ENCODE peak calls at places on chromosomes 7 and 10, in five cellular contexts. One of them, this sample, is unnamed.

GRCh38 chr10:17026686-17027485 is 102.7 kb downstream of the CUBN start:
- DNase-seq in left ventricle myocardium inferior: no peak
- DNase-seq in colonic mucosa: no peak
- DNase-seq in tibial artery: no peak
- DNase-seq in HCT116: no peak
- DNase-seq in this sample: peak

GRCh38 chr10:97408496-97408992 is 7.4 kb upstream of the RRP12 start:
- DNase-seq in left ventricle myocardium inferior: no peak
- DNase-seq in colonic mucosa: peak
- DNase-seq in tibial artery: no peak
- DNase-seq in HCT116: no peak
- DNase-seq in this sample: no peak

GRCh38 chr7:105279688-105280007 is 109.1 kb downstream of the SRPK2 start:
- DNase-seq in left ventricle myocardium inferior: no peak
- DNase-seq in colonic mucosa: no peak
- DNase-seq in tibial artery: no peak
- DNase-seq in HCT116: no peak
- DNase-seq in this sample: no peak

GRCh38 chr10:127441350-127442219 is 107.5 kb upstream of the NPS start:
- DNase-seq in left ventricle myocardium inferior: no peak
- DNase-seq in colonic mucosa: peak
- DNase-seq in tibial artery: no peak
- DNase-seq in HCT116: no peak
- DNase-seq in this sample: no peak

GRCh38 chr10:121481222-121481621 is 117.0 kb downstream of the FGFR2 start:
- DNase-seq in left ventricle myocardium inferior: no peak
- DNase-seq in colonic mucosa: no peak
- DNase-seq in tibial artery: no peak
- DNase-seq in HCT116: no peak
- DNase-seq in this sample: no peak

GRCh38 chr7:70937424-70937823 is 194.5 kb upstream of the GALNT17 start:
- DNase-seq in left ventricle myocardium inferior: no peak
- DNase-seq in colonic mucosa: no peak
- DNase-seq in tibial artery: no peak
- DNase-seq in HCT116: no peak
- DNase-seq in this sample: no peak

GRCh38 chr10:27035163-27035562 is 65.1 kb downstream of the ANKRD26 start:
- DNase-seq in left ventricle myocardium inferior: no peak
- DNase-seq in colonic mucosa: no peak
- DNase-seq in tibial artery: no peak
- DNase-seq in HCT116: no peak
- DNase-seq in this sample: no peak

GRCh38 chr10:130957978-130958377 is 353.5 kb downstream of the TCERG1L start:
- DNase-seq in left ventricle myocardium inferior: no peak
- DNase-seq in colonic mucosa: no peak
- DNase-seq in tibial artery: no peak
- DNase-seq in HCT116: no peak
- DNase-seq in this sample: no peak

GRCh38 chr7:158017226-158018060 is 570.2 kb downstream of the PTPRN2 start:
- DNase-seq in left ventricle myocardium inferior: no peak
- DNase-seq in colonic mucosa: no peak
- DNase-seq in tibial artery: peak
- DNase-seq in HCT116: no peak
- DNase-seq in this sample: no peak

GRCh38 chr10:119597405-119598186 is 832 bp upstream of the TIAL1 start:
- DNase-seq in left ventricle myocardium inferior: no peak
- DNase-seq in colonic mucosa: no peak
- DNase-seq in tibial artery: no peak
- DNase-seq in HCT116: no peak
- DNase-seq in this sample: no peak

GRCh38 chr7:128836729-128837348 is 6.6 kb downstream of the FLNC start:
- DNase-seq in left ventricle myocardium inferior: peak
- DNase-seq in colonic mucosa: no peak
- DNase-seq in tibial artery: no peak
- DNase-seq in HCT116: no peak
- DNase-seq in this sample: no peak

GRCh38 chr7:83119002-83119358 is 43.7 kb downstream of the PCLO start:
- DNase-seq in left ventricle myocardium inferior: no peak
- DNase-seq in colonic mucosa: no peak
- DNase-seq in tibial artery: no peak
- DNase-seq in HCT116: no peak
- DNase-seq in this sample: no peak

GRCh38 chr7:111933614-111934013 is 272.6 kb downstream of the DOCK4 start:
- DNase-seq in left ventricle myocardium inferior: no peak
- DNase-seq in colonic mucosa: no peak
- DNase-seq in tibial artery: no peak
- DNase-seq in HCT116: no peak
- DNase-seq in this sample: no peak

GRCh38 chr10:132397671-132398565 is 918 bp downstream of the PWWP2B start:
- DNase-seq in left ventricle myocardium inferior: peak
- DNase-seq in colonic mucosa: peak
- DNase-seq in tibial artery: no peak
- DNase-seq in HCT116: no peak
- DNase-seq in this sample: no peak

GRCh38 chr7:131011437-131011752 is 277.4 kb upstream of the KLF14 start:
- DNase-seq in left ventricle myocardium inferior: no peak
- DNase-seq in colonic mucosa: no peak
- DNase-seq in tibial artery: no peak
- DNase-seq in HCT116: no peak
- DNase-seq in this sample: no peak

GRCh38 chr10:99667108-99667751 is 7.9 kb downstream of the ENTPD7 start:
- DNase-seq in left ventricle myocardium inferior: no peak
- DNase-seq in colonic mucosa: no peak
- DNase-seq in tibial artery: no peak
- DNase-seq in HCT116: peak
- DNase-seq in this sample: peak

GRCh38 chr10:75400163-75400768 is 1.3 kb downstream of the ZNF503 start:
- DNase-seq in left ventricle myocardium inferior: no peak
- DNase-seq in colonic mucosa: no peak
- DNase-seq in tibial artery: no peak
- DNase-seq in HCT116: no peak
- DNase-seq in this sample: no peak

GRCh38 chr10:67864560-67865371 is 19.7 kb upstream of the SIRT1 start:
- DNase-seq in left ventricle myocardium inferior: no peak
- DNase-seq in colonic mucosa: no peak
- DNase-seq in tibial artery: no peak
- DNase-seq in HCT116: no peak
- DNase-seq in this sample: no peak

GRCh38 chr7:94169682-94170081 is 165.5 kb upstream of the BET1 start:
- DNase-seq in left ventricle myocardium inferior: no peak
- DNase-seq in colonic mucosa: no peak
- DNase-seq in tibial artery: no peak
- DNase-seq in HCT116: no peak
- DNase-seq in this sample: no peak

GRCh38 chr7:158997471-158997870 is 141.1 kb downstream of the DYNC2I1 start:
- DNase-seq in left ventricle myocardium inferior: no peak
- DNase-seq in colonic mucosa: no peak
- DNase-seq in tibial artery: no peak
- DNase-seq in HCT116: no peak
- DNase-seq in this sample: no peak

GRCh38 chr10:70843333-70843732 is 27.6 kb downstream of the SGPL1 start:
- DNase-seq in left ventricle myocardium inferior: no peak
- DNase-seq in colonic mucosa: no peak
- DNase-seq in tibial artery: no peak
- DNase-seq in HCT116: no peak
- DNase-seq in this sample: no peak

GRCh38 chr7:158277219-158278141 is 310.1 kb downstream of the PTPRN2 start:
- DNase-seq in left ventricle myocardium inferior: no peak
- DNase-seq in colonic mucosa: no peak
- DNase-seq in tibial artery: no peak
- DNase-seq in HCT116: no peak
- DNase-seq in this sample: no peak

GRCh38 chr10:119165171-119166110 is at the start of gene SFXN4:
- DNase-seq in left ventricle myocardium inferior: peak
- DNase-seq in colonic mucosa: peak
- DNase-seq in tibial artery: peak
- DNase-seq in HCT116: peak
- DNase-seq in this sample: peak

GRCh38 chr7:3197567-3198212 is 103.4 kb upstream of the SDK1 start:
- DNase-seq in left ventricle myocardium inferior: no peak
- DNase-seq in colonic mucosa: no peak
- DNase-seq in tibial artery: no peak
- DNase-seq in HCT116: no peak
- DNase-seq in this sample: no peak

GRCh38 chr7:100573691-100574361 is at the start of gene SAP25:
- DNase-seq in left ventricle myocardium inferior: no peak
- DNase-seq in colonic mucosa: no peak
- DNase-seq in tibial artery: no peak
- DNase-seq in HCT116: no peak
- DNase-seq in this sample: no peak

GRCh38 chr7:45112648-45113047 is 1.2 kb upstream of the TBRG4 start:
- DNase-seq in left ventricle myocardium inferior: no peak
- DNase-seq in colonic mucosa: no peak
- DNase-seq in tibial artery: no peak
- DNase-seq in HCT116: no peak
- DNase-seq in this sample: no peak

GRCh38 chr10:14087585-14087984 is 243.1 kb downstream of the FRMD4A start:
- DNase-seq in left ventricle myocardium inferior: no peak
- DNase-seq in colonic mucosa: no peak
- DNase-seq in tibial artery: no peak
- DNase-seq in HCT116: no peak
- DNase-seq in this sample: no peak

GRCh38 chr10:125231116-125231812 is 70.9 kb upstream of the CTBP2 start:
- DNase-seq in left ventricle myocardium inferior: no peak
- DNase-seq in colonic mucosa: no peak
- DNase-seq in tibial artery: no peak
- DNase-seq in HCT116: peak
- DNase-seq in this sample: peak

DNA sequence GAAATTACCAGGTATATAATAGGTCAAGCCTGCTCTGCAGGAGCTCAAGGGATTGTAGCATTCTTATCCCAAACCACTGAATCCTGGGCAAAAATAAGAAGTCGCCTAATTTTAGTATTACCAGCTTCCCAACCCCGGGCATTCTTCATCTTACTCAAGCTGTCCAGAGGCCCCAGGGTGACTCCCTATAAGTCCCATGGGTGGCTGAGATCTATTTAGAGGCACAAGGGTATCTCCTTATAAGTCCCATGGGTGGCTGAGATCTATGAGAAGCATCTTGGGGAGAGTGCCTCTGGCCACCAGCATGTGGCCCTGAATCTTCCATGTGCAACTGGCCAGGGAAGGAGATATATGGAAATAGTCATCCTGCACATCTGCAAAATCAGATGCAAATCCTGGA is 38.9 kb downstream of the PRSS2 start:
- DNase-seq in left ventricle myocardium inferior: no peak
- DNase-seq in colonic mucosa: no peak
- DNase-seq in tibial artery: no peak
- DNase-seq in HCT116: no peak
- DNase-seq in this sample: no peak
- H3K27ac ChIP-seq in left ventricle myocardium inferior: no peak
- H3K27ac ChIP-seq in colonic mucosa: peak
- H3K27ac ChIP-seq in tibial artery: no peak
- H3K27ac ChIP-seq in HCT116: no peak
- H3K27ac ChIP-seq in this sample: peak

GRCh38 chr7:1593091-1593866 is 23.4 kb upstream of the PSMG3 start:
- DNase-seq in left ventricle myocardium inferior: no peak
- DNase-seq in colonic mucosa: no peak
- DNase-seq in tibial artery: no peak
- DNase-seq in HCT116: no peak
- DNase-seq in this sample: no peak
- TF ChIP-seq CTCF in left ventricle myocardium inferior: peak
- TF ChIP-seq CTCF in colonic mucosa: no peak
- TF ChIP-seq CTCF in tibial artery: no peak
- TF ChIP-seq CTCF in HCT116: peak
- TF ChIP-seq CTCF in this sample: peak

GRCh38 chr10:63123963-63124362 is 9.2 kb upstream of the NRBF2 start:
- DNase-seq in left ventricle myocardium inferior: no peak
- DNase-seq in colonic mucosa: no peak
- DNase-seq in tibial artery: no peak
- DNase-seq in HCT116: no peak
- DNase-seq in this sample: no peak
- H3K4me3 ChIP-seq in left ventricle myocardium inferior: no peak
- H3K4me3 ChIP-seq in colonic mucosa: no peak
- H3K4me3 ChIP-seq in tibial artery: no peak
- H3K4me3 ChIP-seq in HCT116: no peak
- H3K4me3 ChIP-seq in this sample: no peak

GRCh38 chr7:106543221-106543757 is 117.7 kb downstream of the CCDC71L start:
- DNase-seq in left ventricle myocardium inferior: no peak
- DNase-seq in colonic mucosa: no peak
- DNase-seq in tibial artery: no peak
- DNase-seq in HCT116: no peak
- DNase-seq in this sample: no peak

GRCh38 chr7:106538638-106539037 is 122.3 kb downstream of the CCDC71L start:
- DNase-seq in left ventricle myocardium inferior: no peak
- DNase-seq in colonic mucosa: no peak
- DNase-seq in tibial artery: no peak
- DNase-seq in HCT116: no peak
- DNase-seq in this sample: peak

GRCh38 chr7:106545275-106545674 is 115.7 kb downstream of the CCDC71L start:
- DNase-seq in left ventricle myocardium inferior: no peak
- DNase-seq in colonic mucosa: no peak
- DNase-seq in tibial artery: no peak
- DNase-seq in HCT116: no peak
- DNase-seq in this sample: no peak

GRCh38 chr7:106537119-106537518 is 123.8 kb downstream of the CCDC71L start:
- DNase-seq in left ventricle myocardium inferior: no peak
- DNase-seq in colonic mucosa: no peak
- DNase-seq in tibial artery: no peak
- DNase-seq in HCT116: no peak
- DNase-seq in this sample: no peak

DNA sequence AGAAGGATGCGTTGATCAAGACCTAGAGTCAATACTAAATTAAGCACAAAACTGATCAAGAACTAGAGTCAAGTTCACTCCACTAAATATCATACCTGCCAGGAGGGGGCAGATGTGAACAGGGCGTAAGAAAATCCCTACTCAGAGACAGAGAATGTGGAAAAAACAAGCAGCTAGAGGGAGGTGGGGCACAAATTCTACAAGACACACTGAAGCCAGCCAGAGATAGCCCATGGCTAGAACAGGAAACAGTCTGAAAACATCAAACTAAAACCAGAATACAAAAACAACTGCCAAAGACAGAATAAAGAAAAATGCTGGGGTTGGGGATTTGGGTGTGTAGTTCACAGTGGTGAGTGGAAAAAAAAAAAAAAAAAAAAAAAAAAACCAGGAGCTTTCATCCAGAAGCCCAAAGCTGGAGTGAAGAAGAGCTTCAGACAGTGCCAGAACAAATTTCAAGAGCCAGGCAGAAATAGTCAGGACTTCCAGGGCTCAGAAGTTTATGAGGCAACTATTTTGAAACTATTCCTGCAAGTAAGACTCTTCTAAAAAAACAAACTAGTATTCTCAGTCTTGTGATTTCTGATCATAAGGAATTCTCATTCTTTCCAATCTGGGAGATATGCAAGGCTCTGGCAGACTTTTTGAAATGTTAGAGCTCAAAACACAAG is 118.3 kb downstream of the CCDC71L start:
- DNase-seq in left ventricle myocardium inferior: no peak
- DNase-seq in colonic mucosa: peak
- DNase-seq in tibial artery: peak
- DNase-seq in HCT116: peak
- DNase-seq in this sample: peak
- H3K27ac ChIP-seq in left ventricle myocardium inferior: peak
- H3K27ac ChIP-seq in colonic mucosa: peak
- H3K27ac ChIP-seq in tibial artery: peak
- H3K27ac ChIP-seq in HCT116: no peak
- H3K27ac ChIP-seq in this sample: no peak